ENCODE peak calls at places on chromosome 15, in eight cellular contexts. Y, J, Z, P, N, O, S and K are unnamed samples.

GRCh38 chr15:66779331-66780009 is 77.4 kb downstream of the SMAD6 start:
- DNase-seq in Y (no peak), J (no peak), Z (no peak), P (no peak), N (peak), O (no peak), S (peak), K (peak)

GRCh38 chr15:65666257-65666656 is 44.5 kb downstream of the SLC24A1 start:
- DNase-seq in Y (peak), J (no peak), Z (no peak), P (no peak), N (peak), O (peak), S (no peak), K (peak)

GRCh38 chr15:43225201-43225949 is 4.6 kb upstream of the EPB42 start:
- DNase-seq in Y (peak), J (peak), Z (peak), P (peak), N (peak), O (peak), S (peak), K (peak)

GRCh38 chr15:65399001-65399706 is 21.4 kb upstream of the IGDCC3 start:
- DNase-seq in Y (no peak), J (no peak), Z (no peak), P (no peak), N (no peak), O (no peak), S (no peak), K (no peak)

GRCh38 chr15:64089553-64090280 is 3.9 kb downstream of the CIAO2A start:
- DNase-seq in Y (no peak), J (no peak), Z (no peak), P (no peak), N (no peak), O (no peak), S (no peak), K (no peak)

GRCh38 chr15:38683382-38684242 is 119.0 kb upstream of the RASGRP1 start:
- DNase-seq in Y (peak), J (peak), Z (peak), P (peak), N (peak), O (peak), S (peak), K (peak)

GRCh38 chr15:99121207-99121606 is 16.3 kb downstream of the SYNM start:
- DNase-seq in Y (no peak), J (no peak), Z (no peak), P (no peak), N (no peak), O (no peak), S (no peak), K (no peak)

GRCh38 chr15:92034227-92034626 is 180.7 kb downstream of the SLCO3A1 start:
- DNase-seq in Y (no peak), J (no peak), Z (no peak), P (no peak), N (no peak), O (no peak), S (no peak), K (no peak)

GRCh38 chr15:34794590-34795206 is 651 bp downstream of the ACTC1 start:
- DNase-seq in Y (no peak), J (no peak), Z (no peak), P (peak), N (no peak), O (no peak), S (no peak), K (no peak)

GRCh38 chr15:79047676-79048439 is 42.7 kb downstream of the RASGRF1 start:
- DNase-seq in Y (no peak), J (no peak), Z (no peak), P (no peak), N (no peak), O (no peak), S (no peak), K (no peak)

GRCh38 chr15:69119016-69119415 is 41.4 kb upstream of the GLCE start:
- DNase-seq in Y (no peak), J (no peak), Z (no peak), P (no peak), N (no peak), O (no peak), S (peak), K (no peak)

GRCh38 chr15:35329521-35329921 is 216.4 kb downstream of the DPH6 start:
- DNase-seq in Y (no peak), J (no peak), Z (no peak), P (peak), N (no peak), O (no peak), S (peak), K (no peak)

GRCh38 chr15:40968290-40969085 is 15.2 kb downstream of the CHAC1 start:
- DNase-seq in Y (no peak), J (no peak), Z (no peak), P (no peak), N (peak), O (no peak), S (peak), K (no peak)

GRCh38 chr15:85706779-85707518 is 87.8 kb downstream of the KLHL25 start:
- DNase-seq in Y (peak), J (no peak), Z (peak), P (peak), N (peak), O (no peak), S (no peak), K (no peak)

GRCh38 chr15:36796161-36796560 is 216.7 kb downstream of the CDIN1 start:
- DNase-seq in Y (no peak), J (no peak), Z (no peak), P (no peak), N (no peak), O (no peak), S (no peak), K (no peak)

GRCh38 chr15:76336254-76337046 is at the start of gene ISL2:
- DNase-seq in Y (peak), J (no peak), Z (no peak), P (peak), N (peak), O (peak), S (no peak), K (no peak)

GRCh38 chr15:98647774-98648653 is at the start of gene IGF1R:
- DNase-seq in Y (peak), J (peak), Z (peak), P (peak), N (peak), O (peak), S (peak), K (peak)

GRCh38 chr15:88238618-88239430 is 17.7 kb downstream of the NTRK3 start:
- DNase-seq in Y (no peak), J (no peak), Z (no peak), P (no peak), N (peak), O (peak), S (no peak), K (no peak)

GRCh38 chr15:73954188-73955145 is 28.2 kb downstream of the LOXL1 start:
- DNase-seq in Y (no peak), J (no peak), Z (no peak), P (peak), N (no peak), O (no peak), S (no peak), K (no peak)

GRCh38 chr15:34064443-34064842 is 25.4 kb upstream of the AVEN start:
- DNase-seq in Y (peak), J (no peak), Z (no peak), P (no peak), N (no peak), O (peak), S (no peak), K (no peak)

GRCh38 chr15:84901540-84901939 is 17.1 kb downstream of the SLC28A1 start:
- DNase-seq in Y (no peak), J (no peak), Z (no peak), P (no peak), N (no peak), O (no peak), S (no peak), K (no peak)

GRCh38 chr15:70833897-70834765 is 19.8 kb downstream of the LARP6 start:
- DNase-seq in Y (peak), J (no peak), Z (no peak), P (peak), N (peak), O (peak), S (peak), K (peak)

GRCh38 chr15:90529369-90530249 is at the start of gene CRTC3:
- DNase-seq in Y (peak), J (no peak), Z (peak), P (peak), N (peak), O (peak), S (peak), K (no peak)

GRCh38 chr15:60708684-60709083 is 229.7 kb upstream of the ICE2 start:
- DNase-seq in Y (peak), J (no peak), Z (no peak), P (no peak), N (no peak), O (no peak), S (no peak), K (no peak)

GRCh38 chr15:65942436-65942835 is 73.1 kb downstream of the RAB11A start:
- DNase-seq in Y (no peak), J (no peak), Z (no peak), P (no peak), N (no peak), O (no peak), S (no peak), K (no peak)